ENCODE peak calls at places on chromosomes 16 and 17, in four cellular contexts. One of them, this sample, is unnamed.

GRCh38 chr16:3020604-3021448 is 658 bp downstream of the TNFRSF12A start:
- DNase-seq in stomach: peak; percentile 78
- DNase-seq in left ventricle myocardium inferior: peak; percentile 75
- DNase-seq in tibial artery: peak; percentile 63
- DNase-seq in this sample: peak; percentile 85

GRCh38 chr17:36144014-36144413 is 32.4 kb downstream of the TBC1D3B start:
- DNase-seq in stomach: no peak
- DNase-seq in tibial artery: no peak
- DNase-seq in left ventricle myocardium inferior: no peak
- DNase-seq in this sample: no peak

GRCh38 chr17:79006001-79006400 is 3.6 kb downstream of the CANT1 start:
- DNase-seq in tibial artery: no peak
- DNase-seq in stomach: no peak
- DNase-seq in left ventricle myocardium inferior: no peak
- DNase-seq in this sample: no peak

GRCh38 chr17:29590979-29591736 is 1.7 kb upstream of the GIT1 start:
- DNase-seq in stomach: no peak
- DNase-seq in left ventricle myocardium inferior: no peak
- DNase-seq in tibial artery: peak; percentile 63
- DNase-seq in this sample: peak; percentile 54

GRCh38 chr17:14169287-14169686 is 67.4 kb downstream of the CDRT15 start:
- DNase-seq in stomach: no peak
- DNase-seq in tibial artery: no peak
- DNase-seq in left ventricle myocardium inferior: no peak
- DNase-seq in this sample: no peak

GRCh38 chr16:86387461-86388440 is 122.6 kb upstream of the FOXF1 start:
- DNase-seq in stomach: no peak
- DNase-seq in left ventricle myocardium inferior: no peak
- DNase-seq in tibial artery: no peak
- DNase-seq in this sample: no peak

GRCh38 chr16:80175011-80175410 is 365.8 kb upstream of the DYNLRB2 start:
- DNase-seq in stomach: no peak
- DNase-seq in tibial artery: no peak
- DNase-seq in left ventricle myocardium inferior: no peak
- DNase-seq in this sample: no peak

GRCh38 chr17:29177871-29178749 is 2.1 kb downstream of the MYO18A start:
- DNase-seq in stomach: peak; percentile 61
- DNase-seq in tibial artery: no peak
- DNase-seq in left ventricle myocardium inferior: no peak
- DNase-seq in this sample: no peak

GRCh38 chr17:49830605-49831004 is 17.3 kb downstream of the TAC4 start:
- DNase-seq in left ventricle myocardium inferior: no peak
- DNase-seq in stomach: no peak
- DNase-seq in tibial artery: no peak
- DNase-seq in this sample: no peak

GRCh38 chr17:69300222-69300621 is 26.7 kb downstream of the ABCA5 start:
- DNase-seq in stomach: no peak
- DNase-seq in tibial artery: no peak
- DNase-seq in left ventricle myocardium inferior: no peak
- DNase-seq in this sample: no peak

GRCh38 chr17:393806-394717 is 41.5 kb upstream of the RPH3AL start:
- DNase-seq in left ventricle myocardium inferior: no peak
- DNase-seq in stomach: no peak
- DNase-seq in tibial artery: no peak
- DNase-seq in this sample: no peak

GRCh38 chr16:15830832-15831451 is 25.9 kb downstream of the MYH11 start:
- DNase-seq in tibial artery: no peak
- DNase-seq in stomach: no peak
- DNase-seq in left ventricle myocardium inferior: no peak
- DNase-seq in this sample: no peak

GRCh38 chr17:8441690-8442089 is 6.0 kb downstream of the NDEL1 start:
- DNase-seq in stomach: no peak
- DNase-seq in left ventricle myocardium inferior: no peak
- DNase-seq in tibial artery: no peak
- DNase-seq in this sample: no peak

GRCh38 chr16:88961031-88961430 is 16.0 kb downstream of the CBFA2T3 start:
- DNase-seq in tibial artery: no peak
- DNase-seq in left ventricle myocardium inferior: no peak
- DNase-seq in stomach: no peak
- DNase-seq in this sample: no peak

GRCh38 chr17:44417553-44417952 is 28.1 kb upstream of the ITGA2B start:
- DNase-seq in left ventricle myocardium inferior: no peak
- DNase-seq in tibial artery: no peak
- DNase-seq in stomach: no peak
- DNase-seq in this sample: no peak

GRCh38 chr17:45046536-45047125 is 4.8 kb downstream of the DCAKD start:
- DNase-seq in tibial artery: no peak
- DNase-seq in stomach: no peak
- DNase-seq in left ventricle myocardium inferior: no peak
- DNase-seq in this sample: no peak

GRCh38 chr16:4200000-4200780 is 41.7 kb downstream of the SRL start:
- DNase-seq in stomach: peak; percentile 81
- DNase-seq in left ventricle myocardium inferior: peak; percentile 61
- DNase-seq in tibial artery: peak; percentile 63
- DNase-seq in this sample: peak; percentile 77

GRCh38 chr16:13702614-13703013 is 217.3 kb upstream of the ERCC4 start:
- DNase-seq in left ventricle myocardium inferior: no peak
- DNase-seq in stomach: no peak
- DNase-seq in tibial artery: peak; percentile 24
- DNase-seq in this sample: no peak

GRCh38 chr17:80119839-80120238 is 18.5 kb downstream of the GAA start:
- DNase-seq in stomach: no peak
- DNase-seq in left ventricle myocardium inferior: no peak
- DNase-seq in tibial artery: no peak
- DNase-seq in this sample: no peak

GRCh38 chr16:30482366-30482765 is 9.8 kb downstream of the ITGAL start:
- DNase-seq in tibial artery: no peak
- DNase-seq in stomach: no peak
- DNase-seq in left ventricle myocardium inferior: no peak
- DNase-seq in this sample: no peak

GRCh38 chr17:44203731-44204452 is 4.2 kb upstream of the ATXN7L3 start:
- DNase-seq in left ventricle myocardium inferior: no peak
- DNase-seq in stomach: no peak
- DNase-seq in tibial artery: peak; percentile 39
- DNase-seq in this sample: peak; percentile 62

GRCh38 chr16:78289368-78289767 is 189.9 kb downstream of the WWOX start:
- DNase-seq in stomach: no peak
- DNase-seq in left ventricle myocardium inferior: no peak
- DNase-seq in tibial artery: no peak
- DNase-seq in this sample: no peak

GRCh38 chr16:88069397-88070168 is 118.3 kb downstream of the BANP start:
- DNase-seq in left ventricle myocardium inferior: no peak
- DNase-seq in tibial artery: no peak
- DNase-seq in stomach: peak; percentile 45
- DNase-seq in this sample: no peak

GRCh38 chr16:180101-180920 is at the start of gene HBQ1:
- DNase-seq in tibial artery: no peak
- DNase-seq in stomach: no peak
- DNase-seq in left ventricle myocardium inferior: peak; percentile 17
- DNase-seq in this sample: peak; percentile 82

GRCh38 chr17:27578718-27579085 is 52.3 kb upstream of the LGALS9 start:
- DNase-seq in stomach: no peak
- DNase-seq in tibial artery: no peak
- DNase-seq in left ventricle myocardium inferior: no peak
- DNase-seq in this sample: no peak

GRCh38 chr16:63361032-63361624 is 1324.9 kb upstream of the CDH8 start:
- DNase-seq in stomach: no peak
- DNase-seq in tibial artery: no peak
- DNase-seq in left ventricle myocardium inferior: no peak
- DNase-seq in this sample: peak; percentile 12

GRCh38 chr16:81403208-81403600 is 41.4 kb upstream of the CMIP start:
- DNase-seq in stomach: no peak
- DNase-seq in tibial artery: no peak
- DNase-seq in left ventricle myocardium inferior: no peak
- DNase-seq in this sample: no peak

GRCh38 chr17:6567528-6568185 is 11.3 kb upstream of the PITPNM3 start:
- DNase-seq in stomach: peak; percentile 49
- DNase-seq in tibial artery: no peak
- DNase-seq in left ventricle myocardium inferior: no peak
- DNase-seq in this sample: no peak

GRCh38 chr17:74205274-74205673 is 1.8 kb downstream of the RPL38 start:
- DNase-seq in tibial artery: no peak
- DNase-seq in left ventricle myocardium inferior: no peak
- DNase-seq in stomach: no peak
- DNase-seq in this sample: no peak
- TF ChIP-seq CTCF in tibial artery: no peak
- TF ChIP-seq CTCF in left ventricle myocardium inferior: no peak
- TF ChIP-seq CTCF in stomach: no peak
- TF ChIP-seq CTCF in this sample: no peak

DNA sequence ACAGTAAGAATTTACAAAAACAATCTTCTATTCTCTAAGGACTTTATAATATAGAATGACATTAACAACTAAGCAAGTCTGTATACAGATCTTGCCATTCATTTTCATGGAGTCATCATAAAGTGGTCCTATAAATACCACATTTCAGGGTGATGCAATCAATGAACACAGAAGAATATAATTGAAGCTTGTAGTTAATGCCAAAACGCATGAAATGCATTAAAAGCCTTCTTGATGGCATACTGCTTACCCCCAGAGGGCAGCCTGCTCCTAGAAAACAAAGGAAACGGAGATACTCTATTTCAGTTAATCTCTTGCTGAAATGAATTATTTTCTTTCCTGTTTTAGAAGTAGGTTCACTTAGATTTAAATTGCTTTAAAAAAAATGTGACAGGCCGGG is 45.2 kb upstream of the STAC2 start:
- DNase-seq in stomach: no peak
- DNase-seq in tibial artery: no peak
- DNase-seq in left ventricle myocardium inferior: no peak
- DNase-seq in this sample: no peak
- TF ChIP-seq CTCF in stomach: no peak
- TF ChIP-seq CTCF in tibial artery: peak; percentile 17
- TF ChIP-seq CTCF in left ventricle myocardium inferior: peak; percentile 53
- TF ChIP-seq CTCF in this sample: no peak

GRCh38 chr16:58481226-58481869 is 18.6 kb upstream of the NDRG4 start:
- DNase-seq in left ventricle myocardium inferior: no peak
- DNase-seq in tibial artery: no peak
- DNase-seq in stomach: no peak
- DNase-seq in this sample: no peak
- TF ChIP-seq CTCF in left ventricle myocardium inferior: no peak
- TF ChIP-seq CTCF in tibial artery: no peak
- TF ChIP-seq CTCF in stomach: no peak
- TF ChIP-seq CTCF in this sample: no peak

GRCh38 chr17:54307326-54307725 is 484.6 kb downstream of the KIF2B start:
- DNase-seq in stomach: no peak
- DNase-seq in tibial artery: no peak
- DNase-seq in left ventricle myocardium inferior: no peak
- DNase-seq in this sample: no peak
- TF ChIP-seq CTCF in stomach: no peak
- TF ChIP-seq CTCF in tibial artery: no peak
- TF ChIP-seq CTCF in left ventricle myocardium inferior: no peak
- TF ChIP-seq CTCF in this sample: no peak

GRCh38 chr17:17107891-17108680 is 65.8 kb downstream of the MPRIP start:
- DNase-seq in stomach: peak; percentile 39
- DNase-seq in tibial artery: no peak
- DNase-seq in left ventricle myocardium inferior: peak; percentile 14
- DNase-seq in this sample: no peak

GRCh38 chr17:17108681-17109049 is 66.4 kb downstream of the MPRIP start:
- DNase-seq in left ventricle myocardium inferior: peak; percentile 16
- DNase-seq in stomach: peak; percentile 57
- DNase-seq in tibial artery: peak; percentile 41
- DNase-seq in this sample: no peak

GRCh38 chr17:17110520-17110919 is 68.3 kb downstream of the MPRIP start:
- DNase-seq in tibial artery: no peak
- DNase-seq in left ventricle myocardium inferior: no peak
- DNase-seq in stomach: no peak
- DNase-seq in this sample: no peak

GRCh38 chr17:17109896-17110295 is 67.6 kb downstream of the MPRIP start:
- DNase-seq in left ventricle myocardium inferior: no peak
- DNase-seq in stomach: peak; percentile 65
- DNase-seq in tibial artery: peak; percentile 41
- DNase-seq in this sample: no peak

DNA sequence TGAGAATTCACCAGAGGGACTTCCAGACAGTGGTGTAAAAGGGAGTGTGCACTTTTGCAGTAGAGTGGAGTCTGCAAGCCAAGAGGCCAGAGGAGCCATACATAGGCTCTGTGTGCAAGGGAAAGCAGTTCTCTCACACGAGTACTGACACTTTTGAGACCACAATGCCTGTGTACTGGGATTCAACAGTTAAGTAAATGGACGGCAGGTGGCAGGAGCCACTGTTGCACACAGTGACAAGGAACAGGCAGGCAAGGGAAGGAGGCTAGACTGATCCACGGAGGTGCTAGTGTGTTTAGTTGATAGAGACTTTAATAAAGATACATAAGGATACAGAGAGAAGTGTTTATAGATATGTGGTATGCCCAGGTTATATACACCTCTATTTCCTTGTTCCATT is 67.0 kb downstream of the MPRIP start:
- DNase-seq in left ventricle myocardium inferior: peak; percentile 14
- DNase-seq in stomach: peak; percentile 47
- DNase-seq in tibial artery: no peak
- DNase-seq in this sample: no peak
- TF ChIP-seq CTCF in left ventricle myocardium inferior: peak; percentile 43
- TF ChIP-seq CTCF in stomach: no peak
- TF ChIP-seq CTCF in tibial artery: no peak
- TF ChIP-seq CTCF in this sample: no peak

GRCh38 chr17:82491196-82491530 is 28.4 kb upstream of the FOXK2 start:
- DNase-seq in stomach: no peak
- DNase-seq in tibial artery: no peak
- DNase-seq in left ventricle myocardium inferior: no peak
- DNase-seq in this sample: no peak

GRCh38 chr17:82489117-82489516 is 30.4 kb upstream of the FOXK2 start:
- DNase-seq in stomach: no peak
- DNase-seq in left ventricle myocardium inferior: peak; percentile 79
- DNase-seq in tibial artery: peak; percentile 86
- DNase-seq in this sample: no peak

GRCh38 chr17:82489851-82490511 is 29.6 kb upstream of the FOXK2 start:
- DNase-seq in stomach: no peak
- DNase-seq in tibial artery: no peak
- DNase-seq in left ventricle myocardium inferior: no peak
- DNase-seq in this sample: no peak

GRCh38 chr17:82491533-82491932 is 28.0 kb upstream of the FOXK2 start:
- DNase-seq in tibial artery: no peak
- DNase-seq in stomach: no peak
- DNase-seq in left ventricle myocardium inferior: no peak
- DNase-seq in this sample: no peak

GRCh38 chr17:82490512-82491195 is 28.9 kb upstream of the FOXK2 start:
- DNase-seq in stomach: no peak
- DNase-seq in tibial artery: no peak
- DNase-seq in left ventricle myocardium inferior: no peak
- DNase-seq in this sample: no peak
- TF ChIP-seq CTCF in stomach: no peak
- TF ChIP-seq CTCF in tibial artery: no peak
- TF ChIP-seq CTCF in left ventricle myocardium inferior: no peak
- TF ChIP-seq CTCF in this sample: no peak